ENCODE peak calls at places on chromosome 6, in eight cellular contexts. P, C, R, Y, E, N, Z and F are unnamed samples.

GRCh38 chr6:38153946-38154345 is 334.4 kb downstream of the ZFAND3 start:
- DNase-seq in P (no peak), C (no peak), R (no peak), Y (no peak), E (no peak), N (no peak), Z (no peak), F (no peak)

GRCh38 chr6:79712144-79712543 is 81.0 kb downstream of the SH3BGRL2 start:
- DNase-seq in P (no peak), C (no peak), R (no peak), Y (no peak), E (no peak), N (no peak), Z (no peak), F (no peak)

GRCh38 chr6:34036357-34037069 is 109.4 kb downstream of the GRM4 start:
- DNase-seq in P (no peak), C (no peak), R (no peak), Y (no peak), E (no peak), N (no peak), Z (no peak), F (no peak)

GRCh38 chr6:51473996-51474975 is 613.1 kb downstream of the PKHD1 start:
- DNase-seq in P (no peak), C (no peak), R (peak; percentile 59), Y (no peak), E (no peak), N (no peak), Z (no peak), F (peak; percentile 79)

GRCh38 chr6:112116215-112116614 is 28.8 kb downstream of the FAM229B start:
- DNase-seq in P (no peak), C (no peak), R (no peak), Y (no peak), E (no peak), N (no peak), Z (no peak), F (no peak)

GRCh38 chr6:26327450-26328264 is 37.3 kb upstream of the BTN3A2 start:
- DNase-seq in P (no peak), C (peak; percentile 56), R (peak; percentile 71), Y (peak; percentile 93), E (peak; percentile 72), N (no peak), Z (no peak), F (peak; percentile 76)

GRCh38 chr6:31862344-31863235 is at the start of gene NEU1:
- DNase-seq in P (peak; percentile 100), C (peak; percentile 99), R (peak; percentile 100), Y (peak; percentile 100), E (peak; percentile 98), N (peak; percentile 100), Z (peak; percentile 100), F (peak; percentile 99)

GRCh38 chr6:155085582-155086253 is 90.6 kb downstream of the TIAM2 start:
- DNase-seq in P (no peak), C (no peak), R (peak; percentile 98), Y (peak; percentile 30), E (no peak), N (no peak), Z (no peak), F (peak; percentile 91)

GRCh38 chr6:118784641-118785164 is 109.2 kb upstream of the ASF1A start:
- DNase-seq in P (peak; percentile 60), C (no peak), R (peak; percentile 53), Y (no peak), E (no peak), N (no peak), Z (no peak), F (no peak)

GRCh38 chr6:21189721-21190120 is 403.8 kb upstream of the SOX4 start:
- DNase-seq in P (no peak), C (no peak), R (no peak), Y (no peak), E (no peak), N (no peak), Z (no peak), F (no peak)

GRCh38 chr6:144286503-144287393 is 1.6 kb downstream of the UTRN start:
- DNase-seq in P (peak; percentile 64), C (peak; percentile 68), R (peak; percentile 73), Y (peak; percentile 94), E (peak; percentile 16), N (peak; percentile 73), Z (peak; percentile 80), F (peak; percentile 80)

GRCh38 chr6:129104131-129104530 is 221.2 kb downstream of the LAMA2 start:
- DNase-seq in P (no peak), C (no peak), R (peak; percentile 54), Y (no peak), E (no peak), N (no peak), Z (no peak), F (peak; percentile 88)

GRCh38 chr6:132445201-132445951 is 44.1 kb upstream of the MOXD1 start:
- DNase-seq in P (no peak), C (no peak), R (peak; percentile 84), Y (no peak), E (no peak), N (no peak), Z (no peak), F (peak; percentile 84)

DNA sequence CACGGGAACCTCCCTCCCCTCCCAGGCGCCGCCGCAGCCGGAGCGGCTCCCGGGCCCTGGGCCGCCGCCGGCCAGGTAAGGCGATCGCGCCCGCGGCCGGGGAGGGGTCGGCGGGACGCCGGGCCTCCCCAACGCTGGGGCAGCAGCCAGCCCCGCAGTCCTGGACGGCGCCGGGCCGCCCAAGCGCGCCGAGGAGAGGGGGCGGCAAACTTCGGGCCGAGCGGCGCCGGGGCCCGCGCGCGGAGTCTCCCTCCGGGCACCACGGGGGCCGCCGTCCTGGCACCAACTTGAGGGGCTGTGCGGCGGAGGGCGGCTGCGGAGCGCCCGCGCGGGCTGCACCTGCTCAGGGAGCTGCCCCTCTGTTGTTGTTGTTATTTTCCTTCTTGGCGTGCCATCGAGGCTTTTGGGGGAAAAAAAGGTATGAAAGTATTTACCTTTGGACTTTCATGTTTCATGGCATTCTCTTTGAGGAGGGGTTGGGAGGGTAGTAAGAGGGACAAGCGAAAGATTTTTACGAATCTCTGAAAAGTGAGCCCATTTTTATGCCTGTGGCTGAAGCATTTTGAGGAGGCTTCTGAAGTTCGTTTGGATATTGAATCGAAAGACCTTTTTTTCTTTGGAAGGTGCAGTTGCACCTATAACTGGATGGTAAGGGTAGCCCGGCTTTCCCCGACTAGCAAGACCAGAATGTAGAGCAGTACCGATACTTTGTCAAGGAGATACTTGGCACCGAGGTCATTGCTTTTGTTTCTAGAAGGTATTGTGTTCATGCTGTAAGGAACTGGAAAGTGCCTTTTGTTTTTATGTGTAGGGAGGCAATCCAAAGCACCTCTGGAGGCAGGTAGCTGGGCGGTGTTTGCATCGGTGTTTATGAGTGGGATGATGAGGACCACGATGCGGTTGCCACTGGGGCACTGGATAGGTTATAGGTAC is at the start of gene RNF182:
- DNase-seq in P (no peak), C (no peak), R (no peak), Y (peak; percentile 63), E (no peak), N (no peak), Z (no peak), F (no peak)
- H3K27me3 ChIP-seq in P (peaks cover 44% of the 10 kb centered on the region), C (no peaks in the 10 kb centered on the region), R (peaks cover 29% of the 10 kb centered on the region), Y (peaks cover 20% of the 10 kb centered on the region), E (peaks cover 1% of the 10 kb centered on the region), N (peaks cover 70% of the 10 kb centered on the region), Z (peaks cover 77% of the 10 kb centered on the region), F (peaks cover 30% of the 10 kb centered on the region)

DNA sequence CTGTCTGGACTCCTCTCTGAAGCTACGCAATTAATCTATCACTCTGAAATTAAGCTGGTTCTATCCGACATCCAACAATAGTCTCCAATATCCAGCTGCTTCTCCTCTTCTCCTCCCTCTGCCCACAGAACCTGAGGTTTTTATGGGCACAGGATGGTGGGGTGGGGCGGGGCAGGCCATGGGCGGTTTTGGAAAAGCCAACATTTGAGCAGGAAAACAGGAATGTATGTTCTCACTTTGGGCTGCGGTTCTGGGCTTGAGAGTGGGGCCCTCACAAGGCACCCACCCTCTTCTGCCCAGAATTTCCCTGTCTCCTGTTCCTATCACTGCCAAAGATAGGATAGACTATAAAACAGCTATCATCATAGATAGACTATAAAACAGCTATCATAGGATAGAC is 1144.2 kb downstream of the EPHA7 start:
- DNase-seq in P (no peak), C (no peak), R (no peak), Y (no peak), E (no peak), N (no peak), Z (no peak), F (no peak)
- H3K4me3 ChIP-seq in P (no peak overlapping the region), C (no peak overlapping the region), R (no peak overlapping the region), Y (no peak overlapping the region), E (no peak overlapping the region), N (no peak overlapping the region), Z (no peak overlapping the region), F (no peak overlapping the region)

DNA sequence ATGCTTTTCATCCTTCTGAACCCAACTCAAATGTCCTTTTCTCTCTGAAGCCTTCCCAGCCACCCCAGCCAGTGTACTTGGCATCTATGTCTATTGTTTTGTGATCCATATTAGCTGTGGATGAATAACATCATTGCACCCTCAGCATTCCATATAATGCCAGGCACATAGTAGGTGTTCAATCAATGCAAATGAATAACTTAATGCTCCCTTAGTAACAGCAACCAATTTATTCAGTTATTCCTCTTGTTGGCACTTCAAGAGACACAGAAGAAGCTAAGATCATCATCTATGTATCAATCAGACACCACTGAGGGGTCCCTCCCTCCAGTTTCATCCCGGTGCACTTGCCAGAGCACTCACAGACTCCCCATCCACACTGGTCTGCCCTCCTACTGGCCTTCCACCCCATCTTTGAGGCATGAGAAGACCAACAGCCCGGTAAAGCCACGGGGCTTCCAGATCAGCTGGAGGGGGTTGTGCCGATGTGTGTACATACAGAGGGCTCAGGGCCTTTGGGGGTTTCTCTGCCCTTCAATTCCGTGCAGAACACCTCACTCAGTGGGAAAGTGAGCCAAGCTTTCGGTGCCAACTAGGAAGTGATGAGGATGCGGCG is 2.4 kb upstream of the TAF8 start:
- DNase-seq in P (peak; percentile 30), C (no peak), R (no peak), Y (no peak), E (no peak), N (no peak), Z (no peak), F (no peak)
- H3K27me3 ChIP-seq in P (no peaks in the 10 kb centered on the region), C (no peaks in the 10 kb centered on the region), R (no peaks in the 10 kb centered on the region), Y (peaks cover 66% of the 10 kb centered on the region), E (no peaks in the 10 kb centered on the region), N (no peaks in the 10 kb centered on the region), Z (peaks cover 19% of the 10 kb centered on the region), F (no peaks in the 10 kb centered on the region)

GRCh38 chr6:10720229-10720959 is 2.5 kb upstream of the TMEM14C start:
- DNase-seq in P (peak; percentile 18), C (peak; percentile 76), R (peak; percentile 43), Y (no peak), E (peak; percentile 78), N (peak; percentile 33), Z (peak; percentile 71), F (no peak)
- H3K4me3 ChIP-seq in P (peak overlapping the region; percentile 43), C (peak overlapping the region; percentile 44), R (peak overlapping the region; percentile 31), Y (no peak overlapping the region), E (peak overlapping the region; percentile 74), N (peak overlapping the region; percentile 39), Z (peak overlapping the region; percentile 68), F (peak overlapping the region; percentile 35)

GRCh38 chr6:70327036-70327435 is 24.2 kb upstream of the COL9A1 start:
- DNase-seq in P (no peak), C (no peak), R (no peak), Y (no peak), E (no peak), N (no peak), Z (no peak), F (no peak)
- H3K27me3 ChIP-seq in P (no peaks in the 10 kb centered on the region), C (no peaks in the 10 kb centered on the region), R (peaks cover 40% of the 10 kb centered on the region), Y (no peaks in the 10 kb centered on the region), E (no peaks in the 10 kb centered on the region), N (no peaks in the 10 kb centered on the region), Z (no peaks in the 10 kb centered on the region), F (peaks cover 2% of the 10 kb centered on the region)

DNA sequence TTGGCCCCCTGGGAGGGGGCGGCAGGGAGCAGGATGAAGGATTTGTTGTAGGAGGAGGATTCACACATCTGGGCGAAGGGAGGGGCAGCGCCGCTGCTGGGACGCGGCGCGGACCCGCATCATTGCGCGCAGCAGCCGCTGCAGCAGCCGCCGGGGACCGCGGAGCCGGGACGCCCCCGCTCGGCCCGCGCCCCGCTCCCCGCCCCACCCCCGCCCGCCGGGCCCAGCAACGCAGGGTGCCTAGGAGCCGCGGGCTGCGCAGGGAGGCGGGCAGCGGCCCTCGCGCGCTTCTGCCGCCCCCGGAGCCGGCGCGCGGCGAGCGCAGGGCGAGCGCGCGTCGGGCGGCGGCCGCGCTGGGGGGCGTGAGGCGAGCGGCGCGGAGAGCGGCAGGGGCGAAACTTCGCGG is 206 bp upstream of the NKAIN2 start:
- DNase-seq in P (no peak), C (no peak), R (no peak), Y (no peak), E (no peak), N (no peak), Z (peak; percentile 42), F (no peak)
- H3K4me3 ChIP-seq in P (peak overlapping the region; percentile 30), C (no peak overlapping the region), R (peak overlapping the region; percentile 49), Y (peak overlapping the region; percentile 79), E (peak overlapping the region; percentile 55), N (peak overlapping the region; percentile 19), Z (peak overlapping the region; percentile 82), F (peak overlapping the region; percentile 26)